ENCODE peak calls at places on chromosomes 13 and 19, in five cellular contexts. W is HTR-8/SVneo, J is HEK293T, L is NCI-H526 treated with DMSO at 0.1 percent for 48 hours, H is BJ. O is an unnamed sample.

GRCh38 chr13:88602786-88603777 is 931.9 kb downstream of the SLITRK5 start:
- DNase-seq in L (no peak), W (no peak), J (no peak), H (no peak), O (no peak)

GRCh38 chr13:25847145-25847544 is 204.7 kb downstream of the SHISA2 start:
- DNase-seq in L (no peak), H (no peak), W (no peak), J (no peak), O (no peak)

GRCh38 chr19:35644987-35645679 is 3.0 kb upstream of the COX6B1 start:
- DNase-seq in W (no peak), L (peak; percentile 64), J (peak; percentile 70), H (no peak), O (peak; percentile 39)

GRCh38 chr19:12802267-12803106 is 618 bp downstream of the THSD8 start:
- DNase-seq in W (no peak), L (no peak), H (no peak), J (no peak), O (no peak)

GRCh38 chr13:112839347-112840105 is 129.5 kb upstream of the MCF2L start:
- DNase-seq in H (peak; percentile 31), J (no peak), W (no peak), L (no peak), O (no peak)

GRCh38 chr13:97506511-97506910 is 72.5 kb downstream of the RAP2A start:
- DNase-seq in H (no peak), W (no peak), J (no peak), L (no peak), O (no peak)

GRCh38 chr19:39144487-39145071 is 19.0 kb downstream of the PAK4 start:
- DNase-seq in L (peak; percentile 93), W (no peak), J (no peak), H (no peak), O (no peak)

GRCh38 chr19:31548941-31549340 is 199.7 kb upstream of the TSHZ3 start:
- DNase-seq in H (no peak), J (peak; percentile 16), L (peak; percentile 22), W (no peak), O (no peak)

GRCh38 chr13:75855847-75856246 is 219.7 kb downstream of the LMO7 start:
- DNase-seq in L (no peak), W (no peak), H (no peak), J (no peak), O (no peak)

GRCh38 chr19:51695088-51695487 is 2.0 kb downstream of the SPACA6 start:
- DNase-seq in H (no peak), L (no peak), W (no peak), J (no peak), O (no peak)

GRCh38 chr19:35085947-35086346 is 29.7 kb upstream of the FXYD3 start:
- DNase-seq in H (no peak), L (no peak), W (no peak), J (no peak), O (no peak)

GRCh38 chr19:9857920-9858746 is 23.0 kb downstream of the PIN1 start:
- DNase-seq in W (no peak), L (no peak), H (no peak), J (no peak), O (no peak)

GRCh38 chr19:2059422-2060201 is 8.6 kb upstream of the MKNK2 start:
- DNase-seq in J (no peak), W (no peak), L (peak; percentile 25), H (no peak), O (peak; percentile 29)

O was measured in hippocampal formation.